ENCODE peak calls at places on chromosomes 11 and 22, in five cellular contexts. H, S, P, L and Q are unnamed samples.

GRCh38 chr22:43270314-43270908 is 72.8 kb downstream of the SCUBE1 start:
- DNase-seq in H (no peak), S (no peak), P (no peak), L (no peak), Q (no peak)

GRCh38 chr11:61055776-61056175 is 46.5 kb upstream of the CD5 start:
- DNase-seq in H (no peak), S (no peak), P (no peak), L (no peak), Q (no peak)

GRCh38 chr11:17846852-17847453 is 112.4 kb downstream of the KCNC1 start:
- DNase-seq in H (no peak), S (no peak), P (no peak), L (peak; percentile 42), Q (peak; percentile 53)

GRCh38 chr11:123561046-123561781 is 93.2 kb downstream of the SCN3B start:
- DNase-seq in H (peak; percentile 50), S (no peak), P (no peak), L (peak; percentile 38), Q (no peak)

GRCh38 chr11:60130496-60130895 is 42.0 kb downstream of the MS4A2 start:
- DNase-seq in H (peak; percentile 13), S (no peak), P (peak; percentile 20), L (no peak), Q (peak; percentile 36)

GRCh38 chr11:719214-720016 is 13.4 kb downstream of the EPS8L2 start:
- DNase-seq in H (no peak), S (no peak), P (no peak), L (peak; percentile 59), Q (no peak)

GRCh38 chr11:11440149-11440548 is 87.1 kb upstream of the CSNK2A3 start:
- DNase-seq in H (no peak), S (no peak), P (no peak), L (no peak), Q (no peak)

GRCh38 chr22:36194971-36195370 is 6.6 kb downstream of the APOL4 start:
- DNase-seq in H (no peak), S (no peak), P (peak; percentile 60), L (peak; percentile 70), Q (peak; percentile 39)

GRCh38 chr11:64864473-64865285 is 13.7 kb downstream of the EHD1 start:
- DNase-seq in H (no peak), S (no peak), P (no peak), L (peak; percentile 98), Q (peak; percentile 28)

GRCh38 chr11:92687724-92688123 is 281.7 kb upstream of the MTNR1B start:
- DNase-seq in H (no peak), S (no peak), P (no peak), L (no peak), Q (no peak)

GRCh38 chr11:12205330-12205729 is 94.9 kb downstream of the MICAL2 start:
- DNase-seq in H (no peak), S (no peak), P (no peak), L (peak; percentile 57), Q (no peak)

GRCh38 chr11:829116-829945 is 1.6 kb downstream of the CRACR2B start:
- DNase-seq in H (no peak), S (peak; percentile 68), P (no peak), L (no peak), Q (peak; percentile 31)

GRCh38 chr11:43944761-43945311 is 2.4 kb downstream of the C11orf96 start:
- DNase-seq in H (peak; percentile 34), S (peak; percentile 83), P (peak; percentile 37), L (no peak), Q (no peak)

GRCh38 chr11:64284962-64285884 is at the start of gene GPR137:
- DNase-seq in H (peak; percentile 74), S (peak; percentile 90), P (peak; percentile 67), L (peak; percentile 65), Q (peak; percentile 64)

GRCh38 chr11:118614511-118614910 is 7.1 kb downstream of the PHLDB1 start:
- DNase-seq in H (no peak), S (no peak), P (no peak), L (no peak), Q (no peak)

GRCh38 chr11:19923631-19924030 is 211.0 kb downstream of the NAV2 start:
- DNase-seq in H (no peak), S (no peak), P (no peak), L (no peak), Q (no peak)

GRCh38 chr11:9574806-9575530 is 1.5 kb downstream of the WEE1 start:
- DNase-seq in H (peak; percentile 73), S (peak; percentile 71), P (peak; percentile 14), L (peak; percentile 89), Q (peak; percentile 91)

GRCh38 chr11:9263840-9264380 is 1.2 kb downstream of the DENND5A start:
- DNase-seq in H (no peak), S (no peak), P (no peak), L (no peak), Q (peak; percentile 82)

GRCh38 chr22:30481711-30482110 is 9.9 kb upstream of the SEC14L3 start:
- DNase-seq in H (no peak), S (no peak), P (no peak), L (no peak), Q (peak; percentile 9)